ENCODE peak calls at places on chromosome 22, in six cellular contexts. E is left lung; A is activated T-cell treated with anti-CD3 and anti-CD28 coated beads, Interleukin-2, amount 50 U/mL, for 72 hours; U is type B pancreatic cell; I is CD8-positive, alpha-beta memory T cell; N is K562. D is an unnamed sample.
A peak's percentile ranks its signal among the peaks of the same experiment; 100 is the strongest.

GRCh38 chr22:35854334-35854733 is 136.7 kb downstream of the APOL5 start:
- DNase-seq in A (no peak), N (no peak), U (no peak), E (no peak), I (no peak), D (no peak)

GRCh38 chr22:32080904-32081303 is 37.8 kb downstream of the SLC5A1 start:
- DNase-seq in N (peak; percentile 42), I (no peak), U (no peak), A (peak; percentile 28), E (no peak), D (no peak)

GRCh38 chr22:44609589-44609988 is 92.4 kb upstream of the PRR5 start:
- DNase-seq in E (peak; percentile 50), A (no peak), N (no peak), I (no peak), U (peak; percentile 67), D (no peak)

GRCh38 chr22:23282089-23282501 is 101.8 kb downstream of the BCR start:
- DNase-seq in A (no peak), U (no peak), N (no peak), I (no peak), E (peak; percentile 93), D (peak; percentile 97)

GRCh38 chr22:23696326-23696851 is 5.6 kb downstream of the RGL4 start:
- DNase-seq in N (no peak), U (peak; percentile 61), E (peak; percentile 86), I (peak; percentile 88), A (peak; percentile 85), D (no peak)

GRCh38 chr22:35835267-35835997 is 117.8 kb downstream of the APOL5 start:
- DNase-seq in I (no peak), U (no peak), A (no peak), E (no peak), N (no peak), D (no peak)

GRCh38 chr22:27801197-27801615 is 350 bp downstream of the MN1 start:
- DNase-seq in I (no peak), E (no peak), A (peak; percentile 42), U (no peak), N (no peak), D (no peak)

GRCh38 chr22:30602049-30602448 is 4.9 kb upstream of the TCN2 start:
- DNase-seq in A (no peak), E (no peak), I (no peak), U (no peak), N (no peak), D (no peak)

GRCh38 chr22:49972163-49973017 is 11.8 kb downstream of the PIM3 start:
- DNase-seq in N (no peak), A (peak; percentile 27), U (no peak), E (peak; percentile 81), I (peak; percentile 49), D (no peak)

GRCh38 chr22:33315954-33316353 is 257.8 kb upstream of the SYN3 start:
- DNase-seq in N (no peak), U (no peak), E (no peak), A (no peak), I (no peak), D (no peak)

GRCh38 chr22:37472418-37473006 is 13.7 kb downstream of the MFNG start:
- DNase-seq in I (peak; percentile 66), N (peak; percentile 54), A (peak; percentile 40), E (peak; percentile 74), U (no peak), D (no peak)

GRCh38 chr22:31477329-31477728 is 12.3 kb downstream of the EIF4ENIF1 start:
- DNase-seq in N (no peak), U (no peak), A (no peak), I (no peak), E (no peak), D (no peak)

GRCh38 chr22:48744967-48745841 is 1082.5 kb downstream of the BRD1 start:
- DNase-seq in I (peak; percentile 24), U (no peak), E (no peak), N (no peak), A (no peak), D (no peak)

GRCh38 chr22:32904044-32904443 is 102.5 kb downstream of the TIMP3 start:
- DNase-seq in N (peak; percentile 68), I (no peak), U (no peak), E (no peak), A (no peak), D (no peak)

GRCh38 chr22:36729321-36729720 is 25.8 kb upstream of the CACNG2 start:
- DNase-seq in U (no peak), N (no peak), I (no peak), A (no peak), E (no peak), D (no peak)

GRCh38 chr22:36201630-36202312 is at the start of gene APOL4:
- DNase-seq in I (no peak), U (no peak), N (peak; percentile 82), E (peak; percentile 77), A (no peak), D (no peak)

GRCh38 chr22:43381693-43382092 is 30.1 kb upstream of the MPPED1 start:
- DNase-seq in E (no peak), N (no peak), U (no peak), A (no peak), I (peak; percentile 72), D (no peak)

GRCh38 chr22:33919591-33920501 is at the start of gene LARGE1:
- DNase-seq in A (no peak), U (peak; percentile 73), I (no peak), E (peak; percentile 81), N (peak; percentile 3), D (no peak)

GRCh38 chr22:23894710-23895598 is 771 bp downstream of the MIF start:
- DNase-seq in U (peak; percentile 86), E (peak; percentile 91), A (peak; percentile 84), N (peak; percentile 79), I (peak; percentile 75), D (peak; percentile 85)

GRCh38 chr22:17434856-17435255 is 65.6 kb downstream of the CECR2 start:
- DNase-seq in I (no peak), N (no peak), E (no peak), U (no peak), A (no peak), D (no peak)

GRCh38 chr22:22855617-22856308 is 31.9 kb upstream of the IGLL5 start:
- DNase-seq in N (peak; percentile 96), U (no peak), A (peak; percentile 37), E (no peak), I (peak; percentile 65), D (no peak)

GRCh38 chr22:47891609-47892008 is 1129.2 kb downstream of the TBC1D22A start:
- DNase-seq in N (no peak), U (no peak), I (no peak), A (no peak), E (no peak), D (no peak)

GRCh38 chr22:46043816-46044717 is 67.1 kb upstream of the WNT7B start:
- DNase-seq in U (no peak), N (no peak), I (peak; percentile 45), E (no peak), A (no peak), D (peak; percentile 58)

GRCh38 chr22:49218142-49218541 is 609.5 kb downstream of the BRD1 start:
- DNase-seq in U (peak; percentile 8), E (no peak), I (no peak), N (no peak), A (no peak), D (peak; percentile 21)

GRCh38 chr22:27197071-27197470 is 539.7 kb downstream of the MIAT start:
- DNase-seq in I (no peak), U (no peak), E (no peak), N (no peak), A (no peak), D (no peak)

GRCh38 chr22:22021160-22021750 is 38.7 kb upstream of the TOP3B start:
- DNase-seq in N (peak; percentile 45), A (no peak), U (no peak), E (no peak), I (no peak), D (no peak)

GRCh38 chr22:40323681-40324083 is 22.6 kb upstream of the ADSL start:
- DNase-seq in I (no peak), N (no peak), U (no peak), A (peak; percentile 14), E (no peak), D (no peak)

GRCh38 chr22:17922925-17923898 is 101.1 kb downstream of the MICAL3 start:
- DNase-seq in U (no peak), A (no peak), N (no peak), E (no peak), I (no peak), D (no peak)

GRCh38 chr22:28714043-28714442 is 27.6 kb downstream of the CHEK2 start:
- DNase-seq in N (no peak), U (no peak), E (no peak), A (no peak), I (no peak), D (no peak)

GRCh38 chr22:37674951-37675929 is at the start of gene LGALS1:
- DNase-seq in A (peak; percentile 78), I (peak; percentile 78), U (no peak), E (peak; percentile 98), N (peak; percentile 92), D (peak; percentile 97)

GRCh38 chr22:23782649-23783048 is 4.1 kb upstream of the SMARCB1 start:
- DNase-seq in I (no peak), N (no peak), E (no peak), A (no peak), U (no peak), D (no peak)

GRCh38 chr22:40118979-40119378 is 58.7 kb upstream of the TNRC6B start:
- DNase-seq in N (no peak), E (no peak), U (no peak), A (no peak), I (no peak), D (no peak)

GRCh38 chr22:38190581-38190980 is 9.0 kb upstream of the PLA2G6 start:
- DNase-seq in E (no peak), U (no peak), A (no peak), I (no peak), N (no peak), D (no peak)

GRCh38 chr22:46547179-46547882 is 9.9 kb upstream of the CELSR1 start:
- DNase-seq in E (peak; percentile 84), A (no peak), U (no peak), I (no peak), N (no peak), D (peak; percentile 84)

GRCh38 chr22:22818861-22819855 is 68.5 kb upstream of the IGLL5 start:
- DNase-seq in U (peak; percentile 57), I (peak; percentile 74), E (no peak), A (no peak), N (no peak), D (no peak)